ENCODE peak calls at places on chromosomes 11 and 22, in seven cellular contexts. One of them, this sample, is unnamed.

GRCh38 chr11:2910401-2910955 is 18.7 kb downstream of the PHLDA2 start:
- DNase-seq in left kidney: no peak
- DNase-seq in IMR-90: no peak
- DNase-seq in transverse colon: no peak
- DNase-seq in stimulated activated CD8-positive, alpha-beta memory T cell treated with anti-CD3 and anti-CD28 coated beads, Interleukin-4, amount 100 ng/mL, for 1 hour: no peak
- DNase-seq in GM03348: no peak
- DNase-seq in MM.1S: no peak
- DNase-seq in this sample: no peak

GRCh38 chr11:70641366-70641765 is 243.0 kb downstream of the CTTN start:
- DNase-seq in left kidney: peak
- DNase-seq in IMR-90: no peak
- DNase-seq in transverse colon: no peak
- DNase-seq in stimulated activated CD8-positive, alpha-beta memory T cell treated with anti-CD3 and anti-CD28 coated beads, Interleukin-4, amount 100 ng/mL, for 1 hour: no peak
- DNase-seq in GM03348: no peak
- DNase-seq in MM.1S: no peak
- DNase-seq in this sample: no peak

GRCh38 chr11:8732748-8733241 is 50.2 kb downstream of the RPL27A start:
- DNase-seq in left kidney: no peak
- DNase-seq in IMR-90: peak
- DNase-seq in transverse colon: peak
- DNase-seq in stimulated activated CD8-positive, alpha-beta memory T cell treated with anti-CD3 and anti-CD28 coated beads, Interleukin-4, amount 100 ng/mL, for 1 hour: no peak
- DNase-seq in GM03348: peak
- DNase-seq in MM.1S: no peak
- DNase-seq in this sample: peak

GRCh38 chr11:121293276-121293569 is 652 bp downstream of the SC5D start:
- DNase-seq in left kidney: no peak
- DNase-seq in IMR-90: peak
- DNase-seq in transverse colon: no peak
- DNase-seq in stimulated activated CD8-positive, alpha-beta memory T cell treated with anti-CD3 and anti-CD28 coated beads, Interleukin-4, amount 100 ng/mL, for 1 hour: no peak
- DNase-seq in GM03348: no peak
- DNase-seq in MM.1S: peak
- DNase-seq in this sample: no peak

GRCh38 chr22:23553438-23553837 is 26.7 kb downstream of the IGLL1 start:
- DNase-seq in left kidney: no peak
- DNase-seq in IMR-90: no peak
- DNase-seq in transverse colon: no peak
- DNase-seq in stimulated activated CD8-positive, alpha-beta memory T cell treated with anti-CD3 and anti-CD28 coated beads, Interleukin-4, amount 100 ng/mL, for 1 hour: no peak
- DNase-seq in GM03348: no peak
- DNase-seq in MM.1S: no peak
- DNase-seq in this sample: no peak

GRCh38 chr11:2513441-2513840 is 68.6 kb downstream of the KCNQ1 start:
- DNase-seq in left kidney: no peak
- DNase-seq in IMR-90: no peak
- DNase-seq in transverse colon: peak
- DNase-seq in stimulated activated CD8-positive, alpha-beta memory T cell treated with anti-CD3 and anti-CD28 coated beads, Interleukin-4, amount 100 ng/mL, for 1 hour: no peak
- DNase-seq in GM03348: no peak
- DNase-seq in MM.1S: no peak
- DNase-seq in this sample: no peak

GRCh38 chr22:49699928-49700498 is 127.7 kb downstream of the BRD1 start:
- DNase-seq in left kidney: no peak
- DNase-seq in IMR-90: no peak
- DNase-seq in transverse colon: no peak
- DNase-seq in stimulated activated CD8-positive, alpha-beta memory T cell treated with anti-CD3 and anti-CD28 coated beads, Interleukin-4, amount 100 ng/mL, for 1 hour: no peak
- DNase-seq in GM03348: no peak
- DNase-seq in MM.1S: no peak
- DNase-seq in this sample: no peak

GRCh38 chr11:65433657-65434056 is 11.1 kb downstream of the NEAT1 start:
- DNase-seq in left kidney: no peak
- DNase-seq in IMR-90: peak
- DNase-seq in transverse colon: peak
- DNase-seq in stimulated activated CD8-positive, alpha-beta memory T cell treated with anti-CD3 and anti-CD28 coated beads, Interleukin-4, amount 100 ng/mL, for 1 hour: no peak
- DNase-seq in GM03348: no peak
- DNase-seq in MM.1S: no peak
- DNase-seq in this sample: no peak

GRCh38 chr11:9762531-9762930 is 98.7 kb downstream of the SWAP70 start:
- DNase-seq in left kidney: no peak
- DNase-seq in IMR-90: no peak
- DNase-seq in transverse colon: no peak
- DNase-seq in stimulated activated CD8-positive, alpha-beta memory T cell treated with anti-CD3 and anti-CD28 coated beads, Interleukin-4, amount 100 ng/mL, for 1 hour: no peak
- DNase-seq in GM03348: no peak
- DNase-seq in MM.1S: no peak
- DNase-seq in this sample: no peak

GRCh38 chr11:63873381-63873780 is 34.5 kb downstream of the MARK2 start:
- DNase-seq in left kidney: no peak
- DNase-seq in IMR-90: no peak
- DNase-seq in transverse colon: no peak
- DNase-seq in stimulated activated CD8-positive, alpha-beta memory T cell treated with anti-CD3 and anti-CD28 coated beads, Interleukin-4, amount 100 ng/mL, for 1 hour: no peak
- DNase-seq in GM03348: no peak
- DNase-seq in MM.1S: no peak
- DNase-seq in this sample: no peak

GRCh38 chr11:68127791-68128681 is 6.8 kb upstream of the CHKA start:
- DNase-seq in left kidney: peak
- DNase-seq in IMR-90: peak
- DNase-seq in transverse colon: peak
- DNase-seq in stimulated activated CD8-positive, alpha-beta memory T cell treated with anti-CD3 and anti-CD28 coated beads, Interleukin-4, amount 100 ng/mL, for 1 hour: no peak
- DNase-seq in GM03348: peak
- DNase-seq in MM.1S: no peak
- DNase-seq in this sample: no peak

GRCh38 chr11:13073119-13073981 is 64.2 kb downstream of the RASSF10 start:
- DNase-seq in left kidney: no peak
- DNase-seq in IMR-90: peak
- DNase-seq in transverse colon: no peak
- DNase-seq in stimulated activated CD8-positive, alpha-beta memory T cell treated with anti-CD3 and anti-CD28 coated beads, Interleukin-4, amount 100 ng/mL, for 1 hour: no peak
- DNase-seq in GM03348: peak
- DNase-seq in MM.1S: no peak
- DNase-seq in this sample: no peak

GRCh38 chr11:66891849-66892660 is 35.2 kb downstream of the LRFN4 start:
- DNase-seq in left kidney: no peak
- DNase-seq in IMR-90: peak
- DNase-seq in transverse colon: peak
- DNase-seq in stimulated activated CD8-positive, alpha-beta memory T cell treated with anti-CD3 and anti-CD28 coated beads, Interleukin-4, amount 100 ng/mL, for 1 hour: no peak
- DNase-seq in GM03348: peak
- DNase-seq in MM.1S: peak
- DNase-seq in this sample: peak

GRCh38 chr22:38782402-38783094 is 11.4 kb downstream of the DNAL4 start:
- DNase-seq in left kidney: peak
- DNase-seq in IMR-90: peak
- DNase-seq in transverse colon: no peak
- DNase-seq in stimulated activated CD8-positive, alpha-beta memory T cell treated with anti-CD3 and anti-CD28 coated beads, Interleukin-4, amount 100 ng/mL, for 1 hour: no peak
- DNase-seq in GM03348: peak
- DNase-seq in MM.1S: no peak
- DNase-seq in this sample: no peak

GRCh38 chr11:70352601-70353000 is 45.7 kb upstream of the CTTN start:
- DNase-seq in left kidney: peak
- DNase-seq in IMR-90: no peak
- DNase-seq in transverse colon: no peak
- DNase-seq in stimulated activated CD8-positive, alpha-beta memory T cell treated with anti-CD3 and anti-CD28 coated beads, Interleukin-4, amount 100 ng/mL, for 1 hour: no peak
- DNase-seq in GM03348: no peak
- DNase-seq in MM.1S: no peak
- DNase-seq in this sample: no peak

GRCh38 chr11:111840143-111840542 is 31.2 kb downstream of the ALG9 start:
- DNase-seq in left kidney: no peak
- DNase-seq in IMR-90: no peak
- DNase-seq in transverse colon: no peak
- DNase-seq in stimulated activated CD8-positive, alpha-beta memory T cell treated with anti-CD3 and anti-CD28 coated beads, Interleukin-4, amount 100 ng/mL, for 1 hour: no peak
- DNase-seq in GM03348: peak
- DNase-seq in MM.1S: no peak
- DNase-seq in this sample: no peak

GRCh38 chr11:45801723-45802315 is 3.1 kb upstream of the SLC35C1 start:
- DNase-seq in left kidney: no peak
- DNase-seq in IMR-90: no peak
- DNase-seq in transverse colon: peak
- DNase-seq in stimulated activated CD8-positive, alpha-beta memory T cell treated with anti-CD3 and anti-CD28 coated beads, Interleukin-4, amount 100 ng/mL, for 1 hour: no peak
- DNase-seq in GM03348: peak
- DNase-seq in MM.1S: no peak
- DNase-seq in this sample: peak

GRCh38 chr22:47281126-47282106 is 519.0 kb downstream of the TBC1D22A start:
- DNase-seq in left kidney: no peak
- DNase-seq in IMR-90: peak
- DNase-seq in transverse colon: no peak
- DNase-seq in stimulated activated CD8-positive, alpha-beta memory T cell treated with anti-CD3 and anti-CD28 coated beads, Interleukin-4, amount 100 ng/mL, for 1 hour: no peak
- DNase-seq in GM03348: peak
- DNase-seq in MM.1S: no peak
- DNase-seq in this sample: peak

GRCh38 chr22:45336971-45337431 is 27.3 kb downstream of the FAM118A start:
- DNase-seq in left kidney: peak
- DNase-seq in IMR-90: no peak
- DNase-seq in transverse colon: peak
- DNase-seq in stimulated activated CD8-positive, alpha-beta memory T cell treated with anti-CD3 and anti-CD28 coated beads, Interleukin-4, amount 100 ng/mL, for 1 hour: no peak
- DNase-seq in GM03348: peak
- DNase-seq in MM.1S: no peak
- DNase-seq in this sample: no peak

GRCh38 chr11:240315-240714 is 3.5 kb downstream of the PSMD13 start:
- DNase-seq in left kidney: no peak
- DNase-seq in IMR-90: no peak
- DNase-seq in transverse colon: no peak
- DNase-seq in stimulated activated CD8-positive, alpha-beta memory T cell treated with anti-CD3 and anti-CD28 coated beads, Interleukin-4, amount 100 ng/mL, for 1 hour: no peak
- DNase-seq in GM03348: no peak
- DNase-seq in MM.1S: no peak
- DNase-seq in this sample: no peak

GRCh38 chr11:12092714-12093113 is 17.7 kb upstream of the MICAL2 start:
- DNase-seq in left kidney: no peak
- DNase-seq in IMR-90: no peak
- DNase-seq in transverse colon: no peak
- DNase-seq in stimulated activated CD8-positive, alpha-beta memory T cell treated with anti-CD3 and anti-CD28 coated beads, Interleukin-4, amount 100 ng/mL, for 1 hour: no peak
- DNase-seq in GM03348: no peak
- DNase-seq in MM.1S: no peak
- DNase-seq in this sample: no peak

GRCh38 chr22:46542011-46542985 is 4.9 kb upstream of the CELSR1 start:
- DNase-seq in left kidney: peak
- DNase-seq in IMR-90: peak
- DNase-seq in transverse colon: peak
- DNase-seq in stimulated activated CD8-positive, alpha-beta memory T cell treated with anti-CD3 and anti-CD28 coated beads, Interleukin-4, amount 100 ng/mL, for 1 hour: peak
- DNase-seq in GM03348: peak
- DNase-seq in MM.1S: peak
- DNase-seq in this sample: peak

GRCh38 chr11:2585566-2586090 is 114.2 kb downstream of the KCNQ1OT1 start:
- DNase-seq in left kidney: no peak
- DNase-seq in IMR-90: no peak
- DNase-seq in transverse colon: no peak
- DNase-seq in stimulated activated CD8-positive, alpha-beta memory T cell treated with anti-CD3 and anti-CD28 coated beads, Interleukin-4, amount 100 ng/mL, for 1 hour: no peak
- DNase-seq in GM03348: peak
- DNase-seq in MM.1S: no peak
- DNase-seq in this sample: no peak

GRCh38 chr11:69721745-69722144 is 17.9 kb upstream of the FGF19 start:
- DNase-seq in left kidney: peak
- DNase-seq in IMR-90: no peak
- DNase-seq in transverse colon: no peak
- DNase-seq in stimulated activated CD8-positive, alpha-beta memory T cell treated with anti-CD3 and anti-CD28 coated beads, Interleukin-4, amount 100 ng/mL, for 1 hour: no peak
- DNase-seq in GM03348: no peak
- DNase-seq in MM.1S: no peak
- DNase-seq in this sample: no peak

GRCh38 chr11:69039501-69039900 is 9.2 kb upstream of the TPCN2 start:
- DNase-seq in left kidney: no peak
- DNase-seq in IMR-90: peak
- DNase-seq in transverse colon: no peak
- DNase-seq in stimulated activated CD8-positive, alpha-beta memory T cell treated with anti-CD3 and anti-CD28 coated beads, Interleukin-4, amount 100 ng/mL, for 1 hour: no peak
- DNase-seq in GM03348: no peak
- DNase-seq in MM.1S: no peak
- DNase-seq in this sample: no peak

GRCh38 chr11:11413776-11414175 is 60.7 kb upstream of the CSNK2A3 start:
- DNase-seq in left kidney: no peak
- DNase-seq in IMR-90: no peak
- DNase-seq in transverse colon: no peak
- DNase-seq in stimulated activated CD8-positive, alpha-beta memory T cell treated with anti-CD3 and anti-CD28 coated beads, Interleukin-4, amount 100 ng/mL, for 1 hour: no peak
- DNase-seq in GM03348: no peak
- DNase-seq in MM.1S: no peak
- DNase-seq in this sample: no peak

GRCh38 chr11:114416441-114416928 is 16.0 kb downstream of the RBM7 start:
- DNase-seq in left kidney: no peak
- DNase-seq in IMR-90: peak
- DNase-seq in transverse colon: no peak
- DNase-seq in stimulated activated CD8-positive, alpha-beta memory T cell treated with anti-CD3 and anti-CD28 coated beads, Interleukin-4, amount 100 ng/mL, for 1 hour: no peak
- DNase-seq in GM03348: peak
- DNase-seq in MM.1S: no peak
- DNase-seq in this sample: no peak

GRCh38 chr22:49191506-49191980 is 636.1 kb downstream of the BRD1 start:
- DNase-seq in left kidney: no peak
- DNase-seq in IMR-90: no peak
- DNase-seq in transverse colon: no peak
- DNase-seq in stimulated activated CD8-positive, alpha-beta memory T cell treated with anti-CD3 and anti-CD28 coated beads, Interleukin-4, amount 100 ng/mL, for 1 hour: no peak
- DNase-seq in GM03348: no peak
- DNase-seq in MM.1S: no peak
- DNase-seq in this sample: no peak

GRCh38 chr11:22193348-22194051 is 615 bp downstream of the ANO5 start:
- DNase-seq in left kidney: peak
- DNase-seq in IMR-90: no peak
- DNase-seq in transverse colon: peak
- DNase-seq in stimulated activated CD8-positive, alpha-beta memory T cell treated with anti-CD3 and anti-CD28 coated beads, Interleukin-4, amount 100 ng/mL, for 1 hour: no peak
- DNase-seq in GM03348: peak
- DNase-seq in MM.1S: peak
- DNase-seq in this sample: no peak